ENCODE peak calls at places on chromosomes 7 and 10, in nine cellular contexts. Y is neural crest cell; Q is activated CD8-positive, alpha-beta T cell treated with anti-CD3 and anti-CD28 coated beads for 36 hours; X is A549; U is endothelial cell of umbilical vein; A is lower leg skin; Z is IMR-90; W is cardiac fibroblast; S is gastrocnemius medialis. D is an unnamed sample.

GRCh38 chr7:73429218-73429617 is 4.4 kb upstream of the FZD9 start:
- DNase-seq in Z (peak), X (no peak), Y (peak), S (no peak), A (no peak), U (no peak), Q (no peak), W (peak), D (no peak)

GRCh38 chr7:87341441-87341840 is 4.0 kb upstream of the CROT start:
- DNase-seq in Y (no peak), W (no peak), Z (no peak), X (no peak), U (no peak), Q (peak), S (no peak), A (no peak), D (peak)

GRCh38 chr7:134370135-134370534 is 53.4 kb upstream of the SLC35B4 start:
- DNase-seq in U (no peak), Q (no peak), Z (no peak), W (no peak), Y (no peak), X (no peak), A (no peak), S (no peak), D (no peak)

GRCh38 chr7:92833766-92834605 is 2.4 kb downstream of the CDK6 start:
- DNase-seq in S (peak), X (peak), Y (peak), Z (peak), W (peak), U (peak), Q (peak), A (peak), D (peak)

GRCh38 chr10:70586348-70586930 is 16.1 kb downstream of the PRF1 start:
- DNase-seq in Z (no peak), Y (no peak), U (no peak), W (no peak), Q (no peak), S (no peak), X (no peak), A (no peak), D (no peak)

GRCh38 chr7:74542558-74543117 is 88.9 kb downstream of the GTF2IRD1 start:
- DNase-seq in Y (no peak), X (no peak), Q (no peak), U (no peak), Z (no peak), A (peak), S (peak), W (peak), D (no peak)

GRCh38 chr7:69208848-69209247 is 389.4 kb upstream of the AUTS2 start:
- DNase-seq in X (no peak), S (no peak), Q (no peak), W (no peak), A (no peak), U (no peak), Z (no peak), Y (no peak), D (peak)

GRCh38 chr7:35036361-35037171 is 719 bp downstream of the DPY19L1 start:
- DNase-seq in S (peak), W (peak), A (peak), Q (peak), Y (peak), X (peak), Z (peak), U (peak), D (peak)

GRCh38 chr10:124339951-124340760 is 78.6 kb downstream of the OAT start:
- DNase-seq in Q (no peak), Y (no peak), A (no peak), U (peak), S (no peak), X (no peak), Z (peak), W (peak), D (no peak)

GRCh38 chr10:17643339-17643754 is 604 bp upstream of the STAM start:
- DNase-seq in W (peak), U (no peak), S (peak), Y (no peak), Q (no peak), Z (peak), X (peak), A (peak), D (peak)

GRCh38 chr10:18233775-18234174 is 93.6 kb downstream of the CACNB2 start:
- DNase-seq in Z (no peak), W (no peak), A (no peak), X (no peak), Y (no peak), Q (no peak), S (no peak), U (no peak), D (no peak)

GRCh38 chr10:101843032-101843991 is at the start of gene KCNIP2:
- DNase-seq in Y (peak), A (no peak), X (peak), U (no peak), W (peak), S (no peak), Z (no peak), Q (peak), D (peak)

GRCh38 chr7:123661765-123662164 is 6.1 kb downstream of the LMOD2 start:
- DNase-seq in S (no peak), A (no peak), W (no peak), Y (no peak), U (no peak), Z (no peak), X (no peak), Q (no peak), D (no peak)

GRCh38 chr10:114337510-114338462 is 66.5 kb downstream of the AFAP1L2 start:
- DNase-seq in U (no peak), X (no peak), Z (no peak), W (no peak), Q (peak), A (no peak), S (no peak), Y (peak), D (peak)

GRCh38 chr10:111551001-111551400 is 474.2 kb downstream of the ADRA2A start:
- DNase-seq in Q (no peak), Z (no peak), A (no peak), W (no peak), S (no peak), X (no peak), U (no peak), Y (no peak), D (no peak)

GRCh38 chr10:504131-504611 is 185.3 kb downstream of the DIP2C start:
- DNase-seq in A (no peak), Q (no peak), X (no peak), W (no peak), Y (no peak), U (no peak), S (no peak), Z (no peak), D (no peak)

GRCh38 chr7:13057462-13058200 is 370.2 kb downstream of the ARL4A start:
- DNase-seq in U (peak), A (no peak), Y (no peak), Q (no peak), S (no peak), X (no peak), W (peak), Z (no peak), D (peak)

GRCh38 chr10:50653142-50653541 is 29.4 kb upstream of the SGMS1 start:
- DNase-seq in A (no peak), X (no peak), Q (peak), Y (no peak), W (peak), Z (peak), U (peak), S (no peak), D (no peak)

GRCh38 chr7:2512179-2512644 is 7.4 kb upstream of the LFNG start:
- DNase-seq in U (no peak), Z (no peak), A (no peak), S (no peak), X (no peak), Y (no peak), W (no peak), Q (peak), D (peak)

GRCh38 chr7:47953822-47954221 is 5.6 kb upstream of the PKD1L1 start:
- DNase-seq in W (no peak), S (no peak), A (no peak), Z (no peak), Y (no peak), U (no peak), Q (no peak), X (no peak), D (peak)

GRCh38 chr10:14583967-14584366 is 190.7 kb downstream of the FAM107B start:
- DNase-seq in A (no peak), X (no peak), Z (no peak), Y (no peak), W (no peak), U (no peak), Q (peak), S (no peak), D (no peak)

GRCh38 chr10:42645103-42645502 is 6.7 kb upstream of the ZNF33B start:
- DNase-seq in Z (no peak), A (no peak), Q (no peak), W (peak), Y (no peak), S (no peak), U (peak), X (no peak), D (no peak)

GRCh38 chr10:12382956-12383531 is 33.7 kb downstream of the CAMK1D start:
- DNase-seq in W (no peak), Q (no peak), X (no peak), S (no peak), Y (no peak), Z (no peak), A (no peak), U (no peak), D (no peak)

GRCh38 chr10:86283466-86284287 is 82.9 kb downstream of the GRID1 start:
- DNase-seq in Y (no peak), W (no peak), Z (no peak), X (no peak), S (no peak), U (no peak), Q (no peak), A (no peak), D (no peak)

GRCh38 chr7:43756368-43757072 is 2.0 kb upstream of the BLVRA start:
- DNase-seq in Z (peak), Q (peak), W (peak), X (no peak), Y (no peak), U (no peak), A (no peak), S (no peak), D (peak)

GRCh38 chr7:148260605-148261004 is 330.0 kb upstream of the C7orf33 start:
- DNase-seq in Y (no peak), S (no peak), X (no peak), A (no peak), U (no peak), W (peak), Q (no peak), Z (no peak), D (no peak)

GRCh38 chr7:122846591-122846990 is 39.7 kb downstream of the CADPS2 start:
- DNase-seq in A (no peak), U (no peak), X (no peak), W (no peak), Z (no peak), Q (no peak), S (no peak), Y (no peak), D (no peak)

GRCh38 chr10:3471927-3472704 is 299.5 kb upstream of the PITRM1 start:
- DNase-seq in A (no peak), X (no peak), U (peak), Z (no peak), Q (no peak), Y (peak), W (no peak), S (no peak), D (no peak)

GRCh38 chr10:11463111-11463510 is 148.3 kb downstream of the USP6NL start:
- DNase-seq in Y (no peak), Z (no peak), Q (no peak), X (no peak), A (no peak), S (no peak), U (no peak), W (no peak), D (no peak)

DNA sequence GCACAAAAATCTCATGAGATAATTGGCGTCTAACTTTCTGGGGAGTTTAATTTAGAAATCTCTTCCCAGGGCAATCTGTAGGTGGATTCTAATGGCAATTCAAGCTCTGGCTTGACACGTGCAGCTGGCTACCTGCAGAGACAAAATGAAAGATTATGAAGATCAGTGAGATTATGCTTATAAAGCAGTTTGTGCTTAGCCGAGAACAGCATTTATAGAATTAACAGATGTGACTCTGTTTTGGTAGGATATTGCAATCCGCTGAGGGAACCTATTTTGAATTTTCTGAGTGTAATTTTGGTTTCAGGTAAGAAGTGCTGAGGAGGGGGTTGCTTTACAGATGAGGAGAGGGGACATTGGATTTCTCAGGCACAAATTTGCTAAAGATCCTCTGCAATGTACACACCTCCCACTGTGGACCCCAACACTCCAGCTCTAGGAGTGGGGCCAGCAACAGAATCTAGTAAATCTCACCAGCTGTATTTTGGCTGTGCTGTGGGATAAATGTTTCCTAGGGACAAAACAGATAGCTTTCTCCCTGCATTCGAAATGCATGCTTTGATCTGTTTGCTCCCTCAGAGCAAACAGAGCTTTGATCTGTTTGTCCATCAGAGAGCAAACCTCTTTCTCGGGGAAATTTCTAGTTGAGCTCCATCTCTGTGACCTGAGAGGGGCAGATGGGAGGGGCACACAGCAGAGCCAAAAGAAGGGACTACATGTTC is 7.4 kb downstream of the GJD4 start:
- DNase-seq in Y (no peak), Q (no peak), S (no peak), Z (no peak), U (no peak), A (no peak), W (no peak), X (no peak), D (no peak)
- TF ChIP-seq CTCF in Y (no peak), Q (no peak), S (no peak), Z (no peak), U (no peak), A (no peak), W (no peak), X (no peak), D (no peak)

DNA sequence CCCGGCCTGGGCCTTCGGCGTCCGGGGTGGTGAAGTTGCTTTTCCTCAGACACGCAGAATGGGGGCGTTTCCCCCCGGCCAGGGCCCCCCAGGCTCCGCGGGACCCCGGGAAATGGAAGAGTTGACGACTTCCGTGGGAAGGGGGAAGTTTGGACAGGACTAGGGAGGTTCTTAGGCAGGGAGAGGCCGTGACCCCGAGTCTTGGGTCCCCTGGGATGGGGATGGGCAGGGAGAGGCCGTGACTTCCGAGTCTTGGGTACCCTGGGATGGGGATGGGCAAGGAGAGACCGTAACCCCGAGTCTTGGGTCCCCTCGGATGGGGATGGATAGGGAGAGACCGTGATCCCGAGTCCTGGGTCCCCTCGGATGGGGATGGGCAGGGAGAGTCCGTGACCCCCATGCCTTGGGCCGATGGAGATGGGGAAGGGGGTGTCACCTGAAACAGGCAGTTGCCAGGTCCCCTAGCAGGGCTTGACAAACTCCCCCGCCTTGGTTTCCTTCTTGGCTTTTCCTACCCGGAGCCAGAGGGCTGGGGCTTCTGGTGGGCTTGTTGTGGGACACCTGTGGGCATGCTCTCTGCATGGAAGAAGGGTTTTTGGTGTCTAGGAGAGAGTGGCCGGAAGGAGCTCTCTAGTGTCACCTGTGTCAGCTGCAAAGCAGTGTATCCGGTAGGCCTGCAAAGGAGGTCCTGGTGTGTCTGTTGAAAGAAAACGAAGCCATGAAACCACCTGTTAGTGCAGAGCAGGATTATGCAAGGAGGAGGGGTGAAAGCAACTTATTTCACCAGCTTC is 1.1 kb downstream of the TRRAP start:
- DNase-seq in Z (peak), Q (peak), X (peak), S (peak), Y (no peak), W (no peak), U (no peak), A (peak), D (peak)
- TF ChIP-seq CTCF in Z (peak), Q (peak), X (no peak), S (peak), Y (peak), W (no peak), U (no peak), A (no peak), D (peak)

GRCh38 chr7:149598721-149599308 is 101.2 kb upstream of the ZNF746 start:
- DNase-seq in X (peak), Y (peak), U (peak), A (no peak), W (peak), S (no peak), Z (peak), Q (peak), D (peak)
- TF ChIP-seq CTCF in X (peak), Y (peak), U (no peak), A (no peak), W (peak), S (no peak), Z (peak), Q (peak), D (peak)

DNA sequence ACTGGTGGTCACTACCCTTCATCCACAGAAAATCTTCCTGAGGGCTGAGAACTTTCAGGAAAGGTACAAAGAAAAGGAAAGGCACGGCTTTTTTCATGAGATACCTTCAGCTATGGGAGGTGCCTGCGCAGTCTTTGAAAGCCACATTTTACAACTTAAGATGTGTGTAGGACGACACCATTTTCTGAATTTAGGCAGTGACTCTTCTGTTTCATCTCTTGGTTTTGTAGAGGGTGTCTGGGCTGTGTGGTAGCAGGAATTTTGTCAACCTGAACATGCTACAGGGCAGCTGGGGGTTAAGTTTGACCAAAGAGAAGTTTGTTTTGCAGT is 138.1 kb downstream of the NRP1 start:
- DNase-seq in X (no peak), A (no peak), W (no peak), Y (no peak), Z (no peak), Q (no peak), S (no peak), U (no peak), D (no peak)
- TF ChIP-seq CTCF in X (no peak), A (no peak), W (no peak), Y (no peak), Z (no peak), Q (no peak), S (no peak), U (no peak), D (no peak)

DNA sequence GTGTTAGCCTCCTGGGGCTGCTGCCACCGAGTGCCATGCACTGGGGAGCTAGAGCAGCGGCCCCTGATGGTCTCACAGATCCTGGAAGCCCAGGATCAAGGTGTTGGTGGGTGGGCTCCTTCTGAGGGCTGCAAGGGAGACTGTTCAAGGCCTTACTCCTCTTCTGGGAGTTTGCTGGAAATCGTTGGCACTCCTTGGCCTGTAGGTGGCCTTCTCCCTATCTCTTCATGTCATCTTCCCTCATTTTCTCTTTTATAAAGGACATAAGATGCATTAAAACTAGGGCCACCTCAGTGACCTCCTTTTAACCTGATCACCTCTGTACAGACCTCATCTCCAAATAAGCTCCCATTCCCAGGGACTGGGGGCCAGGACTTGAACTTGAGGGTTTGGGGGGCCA is 27.0 kb upstream of the ZNF862 start:
- DNase-seq in Z (peak), U (no peak), W (no peak), Q (no peak), A (no peak), S (no peak), X (no peak), Y (no peak), D (no peak)
- TF ChIP-seq CTCF in Z (peak), U (no peak), W (peak), Q (peak), A (no peak), S (no peak), X (peak), Y (peak), D (peak)

GRCh38 chr7:130735273-130735716 is 1.3 kb upstream of the KLF14 start:
- DNase-seq in Y (no peak), S (no peak), U (peak), A (no peak), Q (no peak), X (no peak), Z (no peak), W (no peak), D (no peak)

GRCh38 chr7:130734525-130735272 is 692 bp upstream of the KLF14 start:
- DNase-seq in U (peak), A (no peak), Z (peak), S (no peak), W (no peak), Q (no peak), Y (peak), X (no peak), D (peak)

GRCh38 chr7:130733866-130734524 is at the start of gene KLF14:
- DNase-seq in Z (no peak), Y (peak), S (no peak), U (no peak), A (no peak), W (no peak), X (no peak), Q (peak), D (peak)

GRCh38 chr7:130736298-130736900 is 2.4 kb upstream of the KLF14 start:
- DNase-seq in X (no peak), Y (no peak), A (no peak), S (no peak), U (no peak), Z (no peak), W (no peak), Q (no peak), D (no peak)

DNA sequence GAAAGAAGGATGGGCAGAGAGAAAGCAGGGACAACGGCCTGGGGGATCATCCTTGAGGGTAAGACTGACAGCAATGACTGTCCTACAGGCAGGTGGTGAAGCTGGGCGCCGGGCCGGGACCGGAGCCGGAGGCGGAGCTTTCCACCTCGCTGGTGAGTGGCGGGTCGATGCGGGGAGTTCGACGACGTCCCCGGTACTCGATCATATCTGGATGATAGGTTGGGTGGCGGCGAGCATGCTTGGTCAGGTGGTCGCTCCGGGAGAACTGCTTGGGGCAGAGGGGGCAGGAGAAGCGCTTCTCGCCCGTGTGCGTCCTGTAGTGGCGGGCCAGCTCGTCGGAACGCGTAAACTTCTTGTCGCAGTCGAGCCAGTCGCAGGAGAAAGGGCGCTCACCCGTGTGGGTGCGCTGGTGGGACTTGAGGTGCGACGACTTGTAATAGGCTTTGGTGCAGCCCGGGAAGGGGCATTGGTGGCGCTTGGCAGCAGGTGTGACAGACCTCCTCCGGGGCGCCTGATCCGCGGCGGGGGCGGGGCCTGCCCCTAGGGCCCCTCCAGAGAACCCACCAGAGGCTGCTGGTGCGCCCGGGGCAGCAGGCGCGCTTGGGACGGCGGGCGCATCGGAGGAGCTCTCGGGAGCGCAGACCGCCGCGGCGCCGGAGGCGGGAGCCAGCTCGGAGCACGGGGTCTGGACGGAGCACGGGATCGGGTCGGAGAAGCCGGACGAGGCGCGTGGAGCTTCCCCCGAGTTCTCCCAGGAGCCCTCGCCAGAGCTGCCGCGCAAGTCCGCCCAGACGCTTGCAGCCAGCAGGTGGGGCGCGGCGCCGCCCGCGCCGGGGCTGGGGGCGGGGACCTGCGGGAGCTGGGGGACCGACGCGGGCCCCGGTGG is 784 bp downstream of the KLF14 start:
- DNase-seq in Y (peak), Q (peak), W (no peak), S (peak), Z (peak), A (no peak), X (peak), U (no peak), D (peak)
- TF ChIP-seq CTCF in Y (peak), Q (no peak), W (no peak), S (no peak), Z (no peak), A (no peak), X (no peak), U (no peak), D (peak)

D was measured in GM13977.